ENCODE peak calls at places on chromosomes 11 and 22, in five cellular contexts. N, A, R, K and W are unnamed samples.

GRCh38 chr11:62905927-62906531 is 15.1 kb downstream of the CHRM1 start:
- DNase-seq in N (peak), A (peak), R (peak), K (peak), W (peak)

GRCh38 chr11:120054016-120054752 is 83.7 kb downstream of the TRIM29 start:
- DNase-seq in N (no peak), A (no peak), R (no peak), K (no peak), W (no peak)

GRCh38 chr11:25860677-25861445 is 471.1 kb upstream of the ANO3 start:
- DNase-seq in N (no peak), A (no peak), R (no peak), K (no peak), W (no peak)

GRCh38 chr22:47656806-47657205 is 894.4 kb downstream of the TBC1D22A start:
- DNase-seq in N (no peak), A (no peak), R (no peak), K (no peak), W (no peak)

GRCh38 chr11:119744577-119744976 is 15.6 kb upstream of the NECTIN1 start:
- DNase-seq in N (no peak), A (no peak), R (no peak), K (no peak), W (no peak)

GRCh38 chr22:22421392-22421791 is 87.2 kb downstream of the ZNF280B start:
- DNase-seq in N (no peak), A (no peak), R (no peak), K (no peak), W (no peak)

GRCh38 chr11:69665669-69666068 is 9.5 kb downstream of the LTO1 start:
- DNase-seq in N (no peak), A (no peak), R (no peak), K (no peak), W (no peak)

GRCh38 chr11:11279956-11280689 is 72.9 kb downstream of the CSNK2A3 start:
- DNase-seq in N (no peak), A (peak), R (peak), K (no peak), W (no peak)

GRCh38 chr11:129740877-129741276 is 74.8 kb upstream of the TMEM45B start:
- DNase-seq in N (no peak), A (no peak), R (no peak), K (no peak), W (no peak)

GRCh38 chr11:90423378-90423777 is 200.5 kb upstream of the CHORDC1 start:
- DNase-seq in N (no peak), A (no peak), R (no peak), K (no peak), W (peak)

GRCh38 chr11:87753143-87753542 is 422.1 kb downstream of the RAB38 start:
- DNase-seq in N (no peak), A (no peak), R (no peak), K (no peak), W (no peak)

GRCh38 chr22:21866821-21867527 is 471 bp downstream of the MAPK1 start:
- DNase-seq in N (peak), A (peak), R (no peak), K (peak), W (peak)

GRCh38 chr11:8099291-8099899 is 18.4 kb downstream of the TUB start:
- DNase-seq in N (peak), A (peak), R (peak), K (peak), W (peak)

GRCh38 chr22:38700271-38700788 is 413 bp downstream of the JOSD1 start:
- DNase-seq in N (no peak), A (no peak), R (no peak), K (no peak), W (no peak)

GRCh38 chr11:132466983-132467382 is 1065.3 kb downstream of the OPCML start:
- DNase-seq in N (no peak), A (no peak), R (no peak), K (no peak), W (no peak)

GRCh38 chr11:114846040-114846791 is 167.9 kb downstream of the NXPE2 start:
- DNase-seq in N (no peak), A (peak), R (no peak), K (no peak), W (no peak)

GRCh38 chr11:10493041-10493663 is 38.1 kb downstream of the AMPD3 start:
- DNase-seq in N (no peak), A (no peak), R (no peak), K (no peak), W (no peak)

GRCh38 chr11:2862950-2863618 is 22.5 kb downstream of the CDKN1C start:
- DNase-seq in N (no peak), A (no peak), R (peak), K (no peak), W (no peak)

GRCh38 chr22:23565288-23565941 is 14.7 kb downstream of the IGLL1 start:
- DNase-seq in N (no peak), A (peak), R (peak), K (no peak), W (peak)

GRCh38 chr11:67027483-67027930 is 4.6 kb downstream of the SYT12 start:
- DNase-seq in N (no peak), A (no peak), R (no peak), K (no peak), W (no peak)

GRCh38 chr11:70807195-70807543 is 408.8 kb downstream of the CTTN start:
- DNase-seq in N (no peak), A (no peak), R (no peak), K (no peak), W (no peak)

GRCh38 chr22:33296941-33297340 is 238.8 kb upstream of the SYN3 start:
- DNase-seq in N (no peak), A (no peak), R (no peak), K (no peak), W (no peak)

GRCh38 chr11:94120946-94121345 is 7.7 kb upstream of the PANX1 start:
- DNase-seq in N (no peak), A (no peak), R (no peak), K (no peak), W (no peak)

GRCh38 chr11:116702772-116703360 is 69.9 kb downstream of the BUD13 start:
- DNase-seq in N (no peak), A (peak), R (no peak), K (no peak), W (no peak)

GRCh38 chr11:86713552-86713951 is 41.1 kb upstream of the ME3 start:
- DNase-seq in N (no peak), A (no peak), R (no peak), K (no peak), W (no peak)

GRCh38 chr22:37634505-37635002 is 4.9 kb upstream of the SH3BP1 start:
- DNase-seq in N (no peak), A (no peak), R (no peak), K (no peak), W (no peak)

GRCh38 chr11:14836106-14836492 is 55.9 kb downstream of the CYP2R1 start:
- DNase-seq in N (no peak), A (no peak), R (no peak), K (no peak), W (no peak)

GRCh38 chr22:20111689-20112622 is 3.9 kb upstream of the RANBP1 start:
- DNase-seq in N (no peak), A (no peak), R (no peak), K (no peak), W (no peak)

GRCh38 chr11:117985953-117986887 is at the start of gene IL10RA:
- DNase-seq in N (peak), A (peak), R (peak), K (peak), W (peak)

GRCh38 chr22:37018815-37019308 is 385 bp downstream of the TST start:
- DNase-seq in N (no peak), A (no peak), R (no peak), K (no peak), W (peak)